ENCODE peak calls at places on chromosomes 6 and 20, in nine cellular contexts. One of them, this sample, is unnamed.
A peak's percentile ranks its signal among the peaks of the same experiment; 100 is the strongest.

GRCh38 chr6:94835264-94835663 is 742.1 kb upstream of the MANEA start:
- DNase-seq in RPMI8226: no peak
- DNase-seq in nephron progenitor cell: no peak
- DNase-seq in lower lobe of right lung: no peak
- DNase-seq in left cardiac atrium: no peak
- DNase-seq in activated T-helper 9 cell treated with anti-CD3 and anti-CD28 coated beads, Interleukin-2, amount 50 U/mL, for 16 hours: no peak
- DNase-seq in cardiac fibroblast: no peak
- DNase-seq in GM06990: no peak
- DNase-seq in activated CD4-positive, alpha-beta T cell treated with anti-CD3 and anti-CD28 coated beads for 24 hours: no peak
- DNase-seq in this sample: no peak

GRCh38 chr6:13391537-13391936 is 63.2 kb upstream of the TBC1D7 start:
- DNase-seq in left cardiac atrium: no peak
- DNase-seq in GM06990: no peak
- DNase-seq in RPMI8226: no peak
- DNase-seq in cardiac fibroblast: no peak
- DNase-seq in lower lobe of right lung: no peak
- DNase-seq in nephron progenitor cell: no peak
- DNase-seq in activated CD4-positive, alpha-beta T cell treated with anti-CD3 and anti-CD28 coated beads for 24 hours: no peak
- DNase-seq in activated T-helper 9 cell treated with anti-CD3 and anti-CD28 coated beads, Interleukin-2, amount 50 U/mL, for 16 hours: no peak
- DNase-seq in this sample: no peak

GRCh38 chr20:64113444-64113775 is 6.0 kb upstream of the NPBWR2 start:
- DNase-seq in left cardiac atrium: no peak
- DNase-seq in cardiac fibroblast: no peak
- DNase-seq in lower lobe of right lung: no peak
- DNase-seq in GM06990: no peak
- DNase-seq in activated T-helper 9 cell treated with anti-CD3 and anti-CD28 coated beads, Interleukin-2, amount 50 U/mL, for 16 hours: no peak
- DNase-seq in nephron progenitor cell: no peak
- DNase-seq in activated CD4-positive, alpha-beta T cell treated with anti-CD3 and anti-CD28 coated beads for 24 hours: no peak
- DNase-seq in RPMI8226: no peak
- DNase-seq in this sample: no peak

GRCh38 chr20:38125157-38126056 is 39.7 kb downstream of the TGM2 start:
- DNase-seq in RPMI8226: no peak
- DNase-seq in activated T-helper 9 cell treated with anti-CD3 and anti-CD28 coated beads, Interleukin-2, amount 50 U/mL, for 16 hours: no peak
- DNase-seq in GM06990: no peak
- DNase-seq in lower lobe of right lung: peak; percentile 74
- DNase-seq in nephron progenitor cell: no peak
- DNase-seq in cardiac fibroblast: peak; percentile 90
- DNase-seq in activated CD4-positive, alpha-beta T cell treated with anti-CD3 and anti-CD28 coated beads for 24 hours: no peak
- DNase-seq in left cardiac atrium: peak; percentile 85
- DNase-seq in this sample: no peak

GRCh38 chr6:40912158-40912946 is 126.7 kb downstream of the UNC5CL start:
- DNase-seq in GM06990: no peak
- DNase-seq in left cardiac atrium: peak; percentile 41
- DNase-seq in activated CD4-positive, alpha-beta T cell treated with anti-CD3 and anti-CD28 coated beads for 24 hours: no peak
- DNase-seq in lower lobe of right lung: no peak
- DNase-seq in cardiac fibroblast: peak; percentile 34
- DNase-seq in activated T-helper 9 cell treated with anti-CD3 and anti-CD28 coated beads, Interleukin-2, amount 50 U/mL, for 16 hours: no peak
- DNase-seq in nephron progenitor cell: peak; percentile 28
- DNase-seq in RPMI8226: peak; percentile 89
- DNase-seq in this sample: peak; percentile 87

GRCh38 chr6:110949679-110950285 is 8.7 kb upstream of the GTF3C6 start:
- DNase-seq in activated T-helper 9 cell treated with anti-CD3 and anti-CD28 coated beads, Interleukin-2, amount 50 U/mL, for 16 hours: no peak
- DNase-seq in lower lobe of right lung: no peak
- DNase-seq in cardiac fibroblast: peak; percentile 67
- DNase-seq in activated CD4-positive, alpha-beta T cell treated with anti-CD3 and anti-CD28 coated beads for 24 hours: no peak
- DNase-seq in left cardiac atrium: no peak
- DNase-seq in nephron progenitor cell: no peak
- DNase-seq in RPMI8226: peak; percentile 20
- DNase-seq in GM06990: no peak
- DNase-seq in this sample: no peak

GRCh38 chr6:35072051-35072697 is 69.0 kb downstream of the TCP11 start:
- DNase-seq in nephron progenitor cell: no peak
- DNase-seq in activated T-helper 9 cell treated with anti-CD3 and anti-CD28 coated beads, Interleukin-2, amount 50 U/mL, for 16 hours: no peak
- DNase-seq in activated CD4-positive, alpha-beta T cell treated with anti-CD3 and anti-CD28 coated beads for 24 hours: no peak
- DNase-seq in left cardiac atrium: no peak
- DNase-seq in cardiac fibroblast: no peak
- DNase-seq in RPMI8226: no peak
- DNase-seq in GM06990: no peak
- DNase-seq in lower lobe of right lung: peak; percentile 48
- DNase-seq in this sample: no peak

GRCh38 chr20:258963-259362 is 1.4 kb downstream of the DEFB132 start:
- DNase-seq in GM06990: no peak
- DNase-seq in cardiac fibroblast: peak; percentile 46
- DNase-seq in RPMI8226: peak; percentile 85
- DNase-seq in left cardiac atrium: no peak
- DNase-seq in lower lobe of right lung: no peak
- DNase-seq in nephron progenitor cell: no peak
- DNase-seq in activated T-helper 9 cell treated with anti-CD3 and anti-CD28 coated beads, Interleukin-2, amount 50 U/mL, for 16 hours: no peak
- DNase-seq in activated CD4-positive, alpha-beta T cell treated with anti-CD3 and anti-CD28 coated beads for 24 hours: no peak
- DNase-seq in this sample: no peak

GRCh38 chr6:11535801-11536230 is 1.7 kb upstream of the TMEM170B start:
- DNase-seq in activated CD4-positive, alpha-beta T cell treated with anti-CD3 and anti-CD28 coated beads for 24 hours: no peak
- DNase-seq in cardiac fibroblast: peak; percentile 46
- DNase-seq in GM06990: no peak
- DNase-seq in nephron progenitor cell: no peak
- DNase-seq in RPMI8226: peak; percentile 30
- DNase-seq in left cardiac atrium: no peak
- DNase-seq in activated T-helper 9 cell treated with anti-CD3 and anti-CD28 coated beads, Interleukin-2, amount 50 U/mL, for 16 hours: no peak
- DNase-seq in lower lobe of right lung: no peak
- DNase-seq in this sample: peak; percentile 47

GRCh38 chr20:4502756-4503155 is 219.0 kb upstream of the PRND start:
- DNase-seq in lower lobe of right lung: no peak
- DNase-seq in left cardiac atrium: no peak
- DNase-seq in GM06990: no peak
- DNase-seq in nephron progenitor cell: no peak
- DNase-seq in activated T-helper 9 cell treated with anti-CD3 and anti-CD28 coated beads, Interleukin-2, amount 50 U/mL, for 16 hours: no peak
- DNase-seq in RPMI8226: no peak
- DNase-seq in activated CD4-positive, alpha-beta T cell treated with anti-CD3 and anti-CD28 coated beads for 24 hours: no peak
- DNase-seq in cardiac fibroblast: no peak
- DNase-seq in this sample: peak; percentile 57

GRCh38 chr6:12594541-12594893 is 122.0 kb upstream of the PHACTR1 start:
- DNase-seq in lower lobe of right lung: no peak
- DNase-seq in GM06990: no peak
- DNase-seq in RPMI8226: no peak
- DNase-seq in activated CD4-positive, alpha-beta T cell treated with anti-CD3 and anti-CD28 coated beads for 24 hours: no peak
- DNase-seq in cardiac fibroblast: no peak
- DNase-seq in activated T-helper 9 cell treated with anti-CD3 and anti-CD28 coated beads, Interleukin-2, amount 50 U/mL, for 16 hours: no peak
- DNase-seq in left cardiac atrium: no peak
- DNase-seq in nephron progenitor cell: no peak
- DNase-seq in this sample: no peak

GRCh38 chr6:119215885-119216590 is 133.5 kb downstream of the MAN1A1 start:
- DNase-seq in activated CD4-positive, alpha-beta T cell treated with anti-CD3 and anti-CD28 coated beads for 24 hours: no peak
- DNase-seq in GM06990: no peak
- DNase-seq in lower lobe of right lung: no peak
- DNase-seq in RPMI8226: no peak
- DNase-seq in cardiac fibroblast: no peak
- DNase-seq in activated T-helper 9 cell treated with anti-CD3 and anti-CD28 coated beads, Interleukin-2, amount 50 U/mL, for 16 hours: no peak
- DNase-seq in left cardiac atrium: no peak
- DNase-seq in nephron progenitor cell: no peak
- DNase-seq in this sample: no peak

GRCh38 chr20:59178983-59179595 is 15.5 kb downstream of the ZNF831 start:
- DNase-seq in nephron progenitor cell: no peak
- DNase-seq in cardiac fibroblast: no peak
- DNase-seq in RPMI8226: no peak
- DNase-seq in activated T-helper 9 cell treated with anti-CD3 and anti-CD28 coated beads, Interleukin-2, amount 50 U/mL, for 16 hours: no peak
- DNase-seq in activated CD4-positive, alpha-beta T cell treated with anti-CD3 and anti-CD28 coated beads for 24 hours: no peak
- DNase-seq in GM06990: no peak
- DNase-seq in lower lobe of right lung: no peak
- DNase-seq in left cardiac atrium: no peak
- DNase-seq in this sample: no peak

GRCh38 chr6:134584809-134585528 is 267.1 kb upstream of the SGK1 start:
- DNase-seq in activated T-helper 9 cell treated with anti-CD3 and anti-CD28 coated beads, Interleukin-2, amount 50 U/mL, for 16 hours: no peak
- DNase-seq in lower lobe of right lung: no peak
- DNase-seq in left cardiac atrium: no peak
- DNase-seq in activated CD4-positive, alpha-beta T cell treated with anti-CD3 and anti-CD28 coated beads for 24 hours: no peak
- DNase-seq in cardiac fibroblast: peak; percentile 46
- DNase-seq in GM06990: no peak
- DNase-seq in RPMI8226: no peak
- DNase-seq in nephron progenitor cell: no peak
- DNase-seq in this sample: peak; percentile 31

GRCh38 chr6:156876302-156876701 is 99.1 kb downstream of the ARID1B start:
- DNase-seq in activated CD4-positive, alpha-beta T cell treated with anti-CD3 and anti-CD28 coated beads for 24 hours: no peak
- DNase-seq in GM06990: no peak
- DNase-seq in activated T-helper 9 cell treated with anti-CD3 and anti-CD28 coated beads, Interleukin-2, amount 50 U/mL, for 16 hours: no peak
- DNase-seq in lower lobe of right lung: no peak
- DNase-seq in left cardiac atrium: peak; percentile 50
- DNase-seq in cardiac fibroblast: no peak
- DNase-seq in RPMI8226: no peak
- DNase-seq in nephron progenitor cell: no peak
- DNase-seq in this sample: no peak

GRCh38 chr20:33160681-33161080 is 7.3 kb upstream of the BPIFA2 start:
- DNase-seq in GM06990: no peak
- DNase-seq in RPMI8226: no peak
- DNase-seq in lower lobe of right lung: no peak
- DNase-seq in left cardiac atrium: no peak
- DNase-seq in cardiac fibroblast: no peak
- DNase-seq in activated CD4-positive, alpha-beta T cell treated with anti-CD3 and anti-CD28 coated beads for 24 hours: no peak
- DNase-seq in activated T-helper 9 cell treated with anti-CD3 and anti-CD28 coated beads, Interleukin-2, amount 50 U/mL, for 16 hours: no peak
- DNase-seq in nephron progenitor cell: no peak
- DNase-seq in this sample: no peak

GRCh38 chr20:48695255-48695654 is 132.5 kb downstream of the PREX1 start:
- DNase-seq in activated CD4-positive, alpha-beta T cell treated with anti-CD3 and anti-CD28 coated beads for 24 hours: no peak
- DNase-seq in cardiac fibroblast: no peak
- DNase-seq in lower lobe of right lung: no peak
- DNase-seq in left cardiac atrium: no peak
- DNase-seq in nephron progenitor cell: no peak
- DNase-seq in activated T-helper 9 cell treated with anti-CD3 and anti-CD28 coated beads, Interleukin-2, amount 50 U/mL, for 16 hours: no peak
- DNase-seq in GM06990: no peak
- DNase-seq in RPMI8226: peak; percentile 42
- DNase-seq in this sample: peak; percentile 12

GRCh38 chr6:166997768-166998255 is 1.4 kb upstream of the CEP43 start:
- DNase-seq in GM06990: peak; percentile 63
- DNase-seq in nephron progenitor cell: no peak
- DNase-seq in RPMI8226: peak; percentile 80
- DNase-seq in lower lobe of right lung: peak; percentile 79
- DNase-seq in activated T-helper 9 cell treated with anti-CD3 and anti-CD28 coated beads, Interleukin-2, amount 50 U/mL, for 16 hours: peak; percentile 31
- DNase-seq in activated CD4-positive, alpha-beta T cell treated with anti-CD3 and anti-CD28 coated beads for 24 hours: peak; percentile 21
- DNase-seq in left cardiac atrium: peak; percentile 54
- DNase-seq in cardiac fibroblast: peak; percentile 77
- DNase-seq in this sample: peak; percentile 86

GRCh38 chr6:112431803-112432202 is 84.7 kb downstream of the RFPL4B start:
- DNase-seq in RPMI8226: no peak
- DNase-seq in lower lobe of right lung: no peak
- DNase-seq in left cardiac atrium: no peak
- DNase-seq in activated CD4-positive, alpha-beta T cell treated with anti-CD3 and anti-CD28 coated beads for 24 hours: no peak
- DNase-seq in cardiac fibroblast: no peak
- DNase-seq in nephron progenitor cell: no peak
- DNase-seq in GM06990: no peak
- DNase-seq in activated T-helper 9 cell treated with anti-CD3 and anti-CD28 coated beads, Interleukin-2, amount 50 U/mL, for 16 hours: no peak
- DNase-seq in this sample: no peak